ENCODE peak calls at places on chromosome 1, in eight cellular contexts. E is neural crest cell, Q is cardiac muscle cell, U is PC-3, M is RWPE1, Z is BJ, W is tibial nerve, B is fibroblast of lung. K is an unnamed sample.
A peak's percentile ranks its signal among the peaks of the same experiment; 100 is the strongest.

GRCh38 chr1:206472454-206472853 is 2.2 kb downstream of the IKBKE start:
- DNase-seq in E (no peak), Q (peak; percentile 94), U (no peak), M (no peak), Z (no peak), W (no peak), B (peak; percentile 86), K (no peak)

GRCh38 chr1:199808110-199808870 is 219.2 kb upstream of the NR5A2 start:
- DNase-seq in E (no peak), Q (no peak), U (peak; percentile 59), M (peak; percentile 16), Z (no peak), W (no peak), B (no peak), K (no peak)

GRCh38 chr1:246106342-246106763 is 400.7 kb downstream of the SMYD3 start:
- DNase-seq in E (no peak), Q (no peak), U (no peak), M (no peak), Z (no peak), W (no peak), B (peak; percentile 69), K (no peak)

GRCh38 chr1:83860506-83861221 is 138.3 kb downstream of the TTLL7 start:
- DNase-seq in E (peak; percentile 50), Q (peak; percentile 64), U (peak; percentile 75), M (peak; percentile 25), Z (no peak), W (peak; percentile 50), B (peak; percentile 43), K (peak; percentile 91)

GRCh38 chr1:21821385-21822019 is 9.4 kb downstream of the LDLRAD2 start:
- DNase-seq in E (no peak), Q (no peak), U (no peak), M (no peak), Z (no peak), W (no peak), B (no peak), K (no peak)

GRCh38 chr1:62401034-62401433 is 35.8 kb upstream of the USP1 start:
- DNase-seq in E (no peak), Q (no peak), U (no peak), M (no peak), Z (no peak), W (no peak), B (peak; percentile 17), K (no peak)

GRCh38 chr1:63327417-63328139 is 5.2 kb downstream of the FOXD3 start:
- DNase-seq in E (peak; percentile 90), Q (peak; percentile 76), U (peak; percentile 79), M (peak; percentile 66), Z (no peak), W (peak; percentile 43), B (peak; percentile 30), K (peak; percentile 86)

GRCh38 chr1:22290157-22290556 is 147.3 kb upstream of the WNT4 start:
- DNase-seq in E (no peak), Q (no peak), U (no peak), M (no peak), Z (no peak), W (no peak), B (no peak), K (no peak)

GRCh38 chr1:8477199-8477982 is 159.5 kb downstream of the SLC45A1 start:
- DNase-seq in E (no peak), Q (no peak), U (no peak), M (no peak), Z (peak; percentile 75), W (no peak), B (peak; percentile 81), K (no peak)

GRCh38 chr1:201714542-201715276 is 114.2 kb upstream of the IPO9 start:
- DNase-seq in E (no peak), Q (peak; percentile 97), U (peak; percentile 95), M (peak; percentile 99), Z (peak; percentile 98), W (peak; percentile 86), B (peak; percentile 100), K (no peak)

GRCh38 chr1:214441119-214441518 is 110.3 kb downstream of the PTPN14 start:
- DNase-seq in E (no peak), Q (peak; percentile 73), U (no peak), M (no peak), Z (peak; percentile 91), W (no peak), B (peak; percentile 72), K (no peak)

GRCh38 chr1:19656780-19657475 is 7.7 kb upstream of the HTR6 start:
- DNase-seq in E (no peak), Q (no peak), U (no peak), M (no peak), Z (no peak), W (no peak), B (no peak), K (peak; percentile 50)

GRCh38 chr1:200979574-200980451 is 43.7 kb downstream of the KIF21B start:
- DNase-seq in E (peak; percentile 75), Q (peak; percentile 15), U (peak; percentile 87), M (peak; percentile 66), Z (no peak), W (no peak), B (peak; percentile 6), K (peak; percentile 82)

GRCh38 chr1:177873238-177873637 is 96.6 kb downstream of the SEC16B start:
- DNase-seq in E (no peak), Q (peak; percentile 88), U (peak; percentile 31), M (peak; percentile 70), Z (peak; percentile 80), W (no peak), B (peak; percentile 95), K (no peak)

GRCh38 chr1:57860333-57860732 is 436.5 kb upstream of the DAB1 start:
- DNase-seq in E (no peak), Q (no peak), U (no peak), M (no peak), Z (no peak), W (no peak), B (no peak), K (no peak)

GRCh38 chr1:75795703-75796193 is 934 bp upstream of the MSH4 start:
- DNase-seq in E (no peak), Q (no peak), U (no peak), M (no peak), Z (no peak), W (no peak), B (no peak), K (no peak)

GRCh38 chr1:117093091-117093534 is 28.4 kb downstream of the TRIM45 start:
- DNase-seq in E (no peak), Q (peak; percentile 96), U (peak; percentile 84), M (peak; percentile 87), Z (peak; percentile 93), W (peak; percentile 16), B (peak; percentile 100), K (no peak)

GRCh38 chr1:119099775-119100174 is 40.7 kb downstream of the WARS2 start:
- DNase-seq in E (no peak), Q (no peak), U (no peak), M (no peak), Z (no peak), W (no peak), B (no peak), K (no peak)

GRCh38 chr1:61853545-61853944 is 111.3 kb downstream of the PATJ start:
- DNase-seq in E (no peak), Q (peak; percentile 59), U (peak; percentile 29), M (no peak), Z (no peak), W (no peak), B (peak; percentile 15), K (no peak)

GRCh38 chr1:233794863-233795262 is 109.6 kb upstream of the SLC35F3 start:
- DNase-seq in E (no peak), Q (no peak), U (no peak), M (no peak), Z (no peak), W (no peak), B (no peak), K (no peak)
- TF ChIP-seq CTCF in E (no peak), Q (no peak), U (no peak), M (no peak), Z (no peak), W (no peak), B (no peak), K (no peak)

GRCh38 chr1:41868241-41868953 is 50.3 kb downstream of the HIVEP3 start:
- DNase-seq in E (no peak), Q (no peak), U (peak; percentile 18), M (no peak), Z (no peak), W (no peak), B (no peak), K (no peak)
- TF ChIP-seq CTCF in E (no peak), Q (no peak), U (peak; percentile 47), M (no peak), Z (no peak), W (no peak), B (no peak), K (no peak)

GRCh38 chr1:6099787-6100765 is 54.4 kb downstream of the KCNAB2 start:
- DNase-seq in E (no peak), Q (no peak), U (peak; percentile 51), M (peak; percentile 47), Z (no peak), W (no peak), B (no peak), K (peak; percentile 20)
- TF ChIP-seq CTCF in E (no peak), Q (no peak), U (peak; percentile 72), M (no peak), Z (no peak), W (no peak), B (no peak), K (no peak)

GRCh38 chr1:111746614-111746999 is 7.4 kb upstream of the INKA2 start:
- DNase-seq in E (no peak), Q (no peak), U (no peak), M (no peak), Z (no peak), W (no peak), B (no peak), K (no peak)

GRCh38 chr1:111739984-111740765 is 980 bp upstream of the INKA2 start:
- DNase-seq in E (peak; percentile 48), Q (peak; percentile 78), U (peak; percentile 69), M (peak; percentile 42), Z (no peak), W (peak; percentile 22), B (peak; percentile 73), K (peak; percentile 80)

GRCh38 chr1:111743679-111744101 is 4.5 kb upstream of the INKA2 start:
- DNase-seq in E (no peak), Q (peak; percentile 68), U (no peak), M (no peak), Z (no peak), W (no peak), B (peak; percentile 36), K (no peak)

GRCh38 chr1:111745670-111746613 is 6.7 kb upstream of the INKA2 start:
- DNase-seq in E (no peak), Q (no peak), U (no peak), M (no peak), Z (no peak), W (no peak), B (no peak), K (no peak)

DNA sequence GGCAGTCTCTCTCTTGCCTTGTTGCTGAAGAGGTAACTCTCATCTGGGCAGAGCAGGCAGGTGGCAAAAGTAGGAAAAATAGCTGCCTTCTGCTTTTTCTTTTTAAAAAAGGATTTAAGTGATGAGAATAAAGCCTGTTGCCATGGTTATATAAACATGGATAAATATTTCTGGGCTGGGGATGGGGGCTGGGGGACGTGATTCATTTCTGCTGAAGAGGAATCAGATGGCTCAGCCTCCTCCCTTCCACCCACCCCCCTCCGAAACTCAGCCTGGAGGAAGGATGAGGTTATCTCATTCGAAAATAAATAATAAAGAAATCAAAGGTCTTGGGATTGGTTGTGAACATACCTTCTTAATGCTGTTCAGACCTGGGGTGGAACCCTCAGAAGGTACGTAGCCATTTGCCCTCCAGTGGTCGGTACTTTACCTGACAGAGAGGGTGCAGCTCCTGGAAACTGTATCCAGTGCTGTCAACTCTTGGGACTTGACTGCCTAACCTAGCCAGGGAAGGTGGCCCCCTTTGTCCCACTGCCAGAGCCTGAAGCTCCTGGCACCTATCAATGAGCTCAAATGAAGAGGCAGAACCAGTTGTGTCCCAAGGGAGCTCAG is 3.8 kb upstream of the INKA2 start:
- DNase-seq in E (no peak), Q (no peak), U (no peak), M (no peak), Z (no peak), W (no peak), B (peak; percentile 29), K (no peak)
- TF ChIP-seq CTCF in E (no peak), Q (no peak), U (no peak), M (no peak), Z (no peak), W (no peak), B (no peak), K (no peak)